ENCODE peak calls at places on chromosomes 4 and X, in four cellular contexts. O, Q, K and Z are unnamed samples.

GRCh38 chr4:2798399-2799301 is 5.8 kb downstream of the SH3BP2 start:
- DNase-seq in O (no peak), Q (peak), K (peak), Z (peak)

GRCh38 chr4:63063765-63064164 is 1345.5 kb downstream of the TECRL start:
- DNase-seq in O (no peak), Q (no peak), K (no peak), Z (no peak)

GRCh38 chr4:169659736-169660670 is 39.6 kb downstream of the CLCN3 start:
- DNase-seq in O (peak), Q (peak), K (peak), Z (peak)

GRCh38 chrX:44462851-44463250 is 79.8 kb downstream of the FUNDC1 start:
- DNase-seq in O (no peak), Q (no peak), K (peak), Z (no peak)

GRCh38 chr4:128565565-128566186 is 243.8 kb upstream of the JADE1 start:
- DNase-seq in O (no peak), Q (peak), K (no peak), Z (peak)

GRCh38 chr4:37635155-37635554 is 51.0 kb downstream of the RELL1 start:
- DNase-seq in O (no peak), Q (no peak), K (no peak), Z (no peak)

GRCh38 chr4:153532227-153532626 is 66.1 kb downstream of the TMEM131L start:
- DNase-seq in O (no peak), Q (no peak), K (no peak), Z (no peak)

GRCh38 chr4:89497517-89498308 is 190.1 kb upstream of the GPRIN3 start:
- DNase-seq in O (no peak), Q (no peak), K (no peak), Z (no peak)

GRCh38 chr4:93394488-93395185 is 433.9 kb upstream of the ATOH1 start:
- DNase-seq in O (no peak), Q (no peak), K (no peak), Z (no peak)

GRCh38 chr4:152385551-152385950 is 150.3 kb downstream of the FBXW7 start:
- DNase-seq in O (no peak), Q (no peak), K (no peak), Z (no peak)

GRCh38 chr4:148238797-148239196 is 203.4 kb downstream of the NR3C2 start:
- DNase-seq in O (no peak), Q (no peak), K (no peak), Z (no peak)

GRCh38 chr4:139628184-139629012 is 37.2 kb upstream of the MGST2 start:
- DNase-seq in O (no peak), Q (no peak), K (no peak), Z (no peak)

GRCh38 chr4:5409980-5410618 is 298.3 kb downstream of the EVC2 start:
- DNase-seq in O (no peak), Q (no peak), K (no peak), Z (no peak)

GRCh38 chrX:136907626-136908025 is 27.1 kb upstream of the RBMX start:
- DNase-seq in O (no peak), Q (no peak), K (peak), Z (no peak)

GRCh38 chrX:100743009-100743615 is 11.2 kb upstream of the SYTL4 start:
- DNase-seq in O (no peak), Q (no peak), K (no peak), Z (no peak)

GRCh38 chr4:184899261-184900134 is 73.7 kb upstream of the ACSL1 start:
- DNase-seq in O (no peak), Q (peak), K (no peak), Z (no peak)

GRCh38 chrX:101078716-101079115 is at the start of gene TMEM35A:
- DNase-seq in O (no peak), Q (no peak), K (no peak), Z (no peak)

GRCh38 chr4:1406946-1407656 is 859 bp upstream of the NKX1-1 start:
- DNase-seq in O (no peak), Q (no peak), K (no peak), Z (no peak)

GRCh38 chrX:39903343-39903742 is 194.4 kb downstream of the BCOR start:
- DNase-seq in O (no peak), Q (no peak), K (no peak), Z (no peak)

GRCh38 chrX:49956313-49956712 is 33.9 kb downstream of the CLCN5 start:
- DNase-seq in O (no peak), Q (no peak), K (no peak), Z (no peak)

GRCh38 chr4:129821963-129822362 is 726.0 kb downstream of the C4orf33 start:
- DNase-seq in O (no peak), Q (no peak), K (no peak), Z (no peak)

GRCh38 chrX:13029341-13029740 is 15.1 kb downstream of the FAM9C start:
- DNase-seq in O (no peak), Q (peak), K (peak), Z (no peak)

GRCh38 chr4:185096032-185096653 is 46.9 kb upstream of the SLC25A4 start:
- DNase-seq in O (no peak), Q (no peak), K (no peak), Z (peak)

GRCh38 chr4:39304651-39305050 is 61.5 kb downstream of the RFC1 start:
- DNase-seq in O (no peak), Q (no peak), K (no peak), Z (no peak)

GRCh38 chr4:105116616-105117319 is 29.9 kb upstream of the TET2 start:
- DNase-seq in O (no peak), Q (no peak), K (no peak), Z (no peak)

GRCh38 chr4:76758290-76758882 is 139.6 kb downstream of the SOWAHB start:
- DNase-seq in O (no peak), Q (no peak), K (peak), Z (peak)

GRCh38 chr4:25896782-25897539 is 17.1 kb upstream of the SMIM20 start:
- DNase-seq in O (no peak), Q (no peak), K (no peak), Z (no peak)

GRCh38 chr4:94463771-94464170 is 12.0 kb downstream of the PDLIM5 start:
- DNase-seq in O (no peak), Q (no peak), K (no peak), Z (no peak)

GRCh38 chrX:3585719-3586118 is 127.7 kb downstream of the PRKX start:
- DNase-seq in O (no peak), Q (no peak), K (no peak), Z (no peak)

GRCh38 chr4:54898941-54899340 is 226.5 kb downstream of the KDR start:
- DNase-seq in O (no peak), Q (no peak), K (no peak), Z (no peak)

GRCh38 chr4:78454016-78454415 is 97.6 kb upstream of the ANXA3 start:
- DNase-seq in O (no peak), Q (no peak), K (no peak), Z (no peak)

DNA sequence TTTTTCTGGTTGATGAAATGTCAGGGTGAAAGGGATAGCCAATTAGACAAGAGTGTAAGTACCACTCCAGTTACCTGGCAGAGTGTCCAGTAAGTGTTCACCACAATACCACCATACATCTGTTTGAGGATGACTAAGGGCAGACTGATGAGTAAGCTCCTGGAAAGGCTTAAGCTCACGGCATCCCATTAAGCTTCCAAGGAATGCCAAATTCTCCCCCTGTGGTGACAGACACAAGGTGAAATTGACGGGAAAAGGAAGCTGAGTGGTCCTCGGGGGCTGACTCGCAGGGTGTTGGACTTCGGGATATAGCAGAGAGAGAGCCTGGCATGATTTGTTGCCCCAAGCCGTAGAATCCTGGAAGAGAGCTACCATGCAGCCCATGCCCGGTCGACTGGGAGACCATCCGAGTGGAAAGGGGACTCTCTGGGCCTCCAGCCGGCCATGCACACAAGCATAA is 7.6 kb upstream of the BST1 start:
- DNase-seq in O (no peak), Q (no peak), K (no peak), Z (no peak)
- TF ChIP-seq CTCF in O (no peak), Q (no peak), K (no peak), Z (no peak)

GRCh38 chr4:177441061-177441802 is 1.0 kb downstream of the AGA start:
- DNase-seq in O (peak), Q (no peak), K (peak), Z (peak)

GRCh38 chr4:177441803-177442622 is at the start of gene AGA:
- DNase-seq in O (peak), Q (peak), K (peak), Z (peak)

GRCh38 chr4:177434667-177435066 is 7.6 kb downstream of the AGA start:
- DNase-seq in O (no peak), Q (no peak), K (no peak), Z (no peak)

GRCh38 chr4:177436456-177436855 is 5.8 kb downstream of the AGA start:
- DNase-seq in O (no peak), Q (no peak), K (no peak), Z (no peak)
- TF ChIP-seq CTCF in O (no peak), Q (no peak), K (no peak), Z (no peak)

DNA sequence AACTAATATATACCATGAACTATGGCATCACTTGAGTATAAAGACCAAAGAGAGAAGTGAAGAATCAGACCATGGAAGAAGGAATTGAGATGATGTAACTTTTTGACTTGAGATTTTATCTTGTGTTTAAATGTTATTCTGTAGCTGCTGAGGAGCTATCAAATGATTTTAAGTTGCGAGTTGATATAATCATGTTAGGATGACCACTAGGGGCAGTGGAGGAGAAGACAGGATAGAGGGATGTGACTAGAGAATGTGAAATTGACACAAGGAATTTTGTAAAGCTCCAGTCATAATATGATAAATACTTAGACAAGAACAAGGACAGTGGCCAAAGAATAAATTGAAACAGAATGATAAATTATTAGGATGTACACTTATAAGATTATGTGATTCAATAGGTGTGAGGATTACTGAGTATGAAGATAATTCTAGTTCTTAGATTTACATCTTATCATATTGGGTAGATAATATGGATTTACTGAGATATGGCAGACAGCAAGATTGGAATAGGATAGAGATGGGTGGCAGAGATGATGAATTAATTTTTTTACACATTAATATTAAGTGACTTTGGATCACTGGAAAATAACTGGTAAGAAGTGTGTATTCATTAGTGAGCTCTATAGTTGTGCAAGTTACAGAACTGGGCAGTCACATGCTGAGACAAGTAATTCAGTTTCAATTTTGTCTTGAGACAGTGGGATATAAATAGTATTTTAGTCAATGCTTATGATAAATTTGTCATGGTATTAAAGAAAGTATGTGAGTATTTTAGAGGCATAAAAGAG is 816.0 kb upstream of the PCDH10 start:
- DNase-seq in O (no peak), Q (no peak), K (no peak), Z (no peak)
- TF ChIP-seq CTCF in O (peak), Q (peak), K (no peak), Z (peak)

GRCh38 chr4:145937990-145938611 is 522 bp downstream of the ZNF827 start:
- DNase-seq in O (no peak), Q (no peak), K (no peak), Z (peak)

GRCh38 chr4:145935253-145936141 is 3.1 kb downstream of the ZNF827 start:
- DNase-seq in O (no peak), Q (peak), K (no peak), Z (peak)

GRCh38 chr4:145934434-145935047 is 4.1 kb downstream of the ZNF827 start:
- DNase-seq in O (no peak), Q (no peak), K (no peak), Z (no peak)

GRCh38 chr4:145937021-145937861 is 1.4 kb downstream of the ZNF827 start:
- DNase-seq in O (no peak), Q (peak), K (peak), Z (peak)

GRCh38 chr4:145936142-145937020 is 2.2 kb downstream of the ZNF827 start:
- DNase-seq in O (peak), Q (peak), K (peak), Z (peak)
- TF ChIP-seq CTCF in O (peak), Q (peak), K (peak), Z (peak)